ENCODE peak calls at places on chromosomes 12 and 14, in five cellular contexts. Q is lower leg skin, C is keratinocyte, N is activated B cell treated with CpG ODN at 0.5 μM for 24 hours, T is GM12865. D is an unnamed sample.
A peak's percentile ranks its signal among the peaks of the same experiment; 100 is the strongest.

GRCh38 chr14:32620724-32621123 is 291.6 kb downstream of the AKAP6 start:
- DNase-seq in Q (no peak), C (no peak), N (no peak), T (no peak), D (no peak)

GRCh38 chr12:1594045-1594294 is 411 bp downstream of the FBXL14 start:
- DNase-seq in Q (no peak), C (no peak), N (peak; percentile 72), T (peak; percentile 85), D (peak; percentile 48)

GRCh38 chr12:123164222-123164621 is 13.3 kb upstream of the PITPNM2 start:
- DNase-seq in Q (no peak), C (no peak), N (no peak), T (peak; percentile 66), D (no peak)

GRCh38 chr14:60508707-60509437 is at the start of gene SIX6:
- DNase-seq in Q (no peak), C (no peak), N (no peak), T (peak; percentile 11), D (peak; percentile 45)

GRCh38 chr14:24944800-24945199 is 105.1 kb downstream of the STXBP6 start:
- DNase-seq in Q (no peak), C (no peak), N (no peak), T (no peak), D (no peak)

GRCh38 chr12:44015333-44015941 is 179.6 kb downstream of the TMEM117 start:
- DNase-seq in Q (no peak), C (peak; percentile 30), N (no peak), T (peak; percentile 69), D (no peak)

GRCh38 chr14:99515301-99516155 is 34.3 kb downstream of the CCNK start:
- DNase-seq in Q (no peak), C (no peak), N (no peak), T (no peak), D (no peak)

GRCh38 chr12:113932411-113933196 is 33.5 kb downstream of the RBM19 start:
- DNase-seq in Q (no peak), C (no peak), N (no peak), T (no peak), D (no peak)

GRCh38 chr12:10409387-10409786 is at the start of gene KLRC4:
- DNase-seq in Q (no peak), C (no peak), N (no peak), T (no peak), D (no peak)

GRCh38 chr12:12221560-12221959 is 45.3 kb downstream of the LRP6 start:
- DNase-seq in Q (no peak), C (no peak), N (no peak), T (no peak), D (no peak)

GRCh38 chr14:24314377-24315193 is 3.3 kb downstream of the LTB4R start:
- DNase-seq in Q (no peak), C (no peak), N (no peak), T (no peak), D (no peak)

GRCh38 chr12:42666671-42667243 is 77.2 kb upstream of the PRICKLE1 start:
- DNase-seq in Q (no peak), C (peak; percentile 52), N (no peak), T (no peak), D (no peak)

GRCh38 chr12:74903522-74903921 is 306.1 kb downstream of the KCNC2 start:
- DNase-seq in Q (no peak), C (peak; percentile 0), N (no peak), T (no peak), D (no peak)

GRCh38 chr12:118011377-118011776 is 5.1 kb upstream of the RFC5 start:
- DNase-seq in Q (no peak), C (no peak), N (no peak), T (no peak), D (no peak)

GRCh38 chr12:122051231-122051876 is 27.2 kb upstream of the MLXIP start:
- DNase-seq in Q (no peak), C (no peak), N (no peak), T (no peak), D (no peak)

GRCh38 chr14:67285876-67286452 is 44.7 kb downstream of the PALS1 start:
- DNase-seq in Q (no peak), C (no peak), N (no peak), T (peak; percentile 32), D (no peak)

GRCh38 chr12:91183565-91183964 is 948 bp upstream of the DCN start:
- DNase-seq in Q (no peak), C (no peak), N (no peak), T (no peak), D (no peak)

GRCh38 chr14:95498622-95499353 is 17.7 kb downstream of the SYNE3 start:
- DNase-seq in Q (no peak), C (no peak), N (no peak), T (no peak), D (no peak)

GRCh38 chr12:106954462-106955376 is 988 bp upstream of the TMEM263 start:
- DNase-seq in Q (peak; percentile 29), C (no peak), N (peak; percentile 28), T (no peak), D (peak; percentile 11)

GRCh38 chr14:31420013-31420318 is 384 bp downstream of the HEATR5A start:
- DNase-seq in Q (no peak), C (no peak), N (peak; percentile 35), T (peak; percentile 39), D (peak; percentile 75)

GRCh38 chr14:31419179-31420012 is 954 bp downstream of the HEATR5A start:
- DNase-seq in Q (no peak), C (no peak), N (no peak), T (no peak), D (no peak)

GRCh38 chr14:31421200-31421599 is 850 bp upstream of the HEATR5A start:
- DNase-seq in Q (no peak), C (no peak), N (no peak), T (no peak), D (no peak)

GRCh38 chr14:31418440-31418839 is 1.9 kb downstream of the HEATR5A start:
- DNase-seq in Q (no peak), C (no peak), N (no peak), T (no peak), D (no peak)

DNA sequence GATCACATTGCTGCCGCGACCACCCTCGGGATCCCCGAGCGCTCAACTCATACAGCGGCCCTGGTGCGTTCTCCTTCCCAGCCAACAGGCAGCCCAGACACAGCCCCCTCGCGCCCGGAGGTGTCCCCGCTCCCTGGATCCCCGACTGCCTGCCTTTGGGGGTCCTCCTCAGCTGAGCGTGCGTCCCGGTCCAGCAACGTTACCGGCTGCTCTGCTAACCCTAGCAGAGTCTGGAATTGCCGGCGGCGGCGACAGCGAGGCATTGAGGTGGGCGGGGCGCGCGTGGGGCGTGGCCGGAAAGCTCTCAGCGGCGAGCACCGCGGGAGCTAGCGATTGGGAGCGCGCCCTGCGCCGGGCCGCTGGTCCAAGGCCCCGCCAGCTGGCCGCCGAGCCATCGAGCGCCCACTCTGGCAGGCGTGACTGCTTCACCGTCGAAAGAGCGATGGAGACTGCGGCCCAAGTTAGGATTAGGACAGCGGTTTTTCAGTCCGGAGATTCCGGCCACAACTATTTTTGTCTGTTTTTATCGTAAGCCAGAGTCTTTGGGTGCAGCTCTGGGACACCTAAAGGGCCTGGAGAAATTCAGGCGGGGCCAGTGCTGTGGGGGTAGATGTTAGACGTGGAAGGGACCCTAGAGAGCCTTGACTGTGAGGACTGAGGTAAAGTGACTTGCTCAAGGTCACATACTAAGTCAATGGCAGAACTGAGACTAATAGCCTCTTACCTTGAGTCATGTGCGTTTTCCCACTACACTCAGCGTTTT is at the start of gene HEATR5A:
- DNase-seq in Q (peak; percentile 93), C (peak; percentile 15), N (peak; percentile 95), T (peak; percentile 97), D (peak; percentile 93)
- TF ChIP-seq CTCF in Q (no peak), C (no peak), N (no peak), T (peak; percentile 19), D (peak; percentile 28)

GRCh38 chr12:39061576-39061975 is 156.2 kb upstream of the CPNE8 start:
- DNase-seq in Q (no peak), C (no peak), N (no peak), T (no peak), D (no peak)
- TF ChIP-seq CTCF in Q (no peak), C (no peak), N (no peak), T (no peak), D (no peak)

DNA sequence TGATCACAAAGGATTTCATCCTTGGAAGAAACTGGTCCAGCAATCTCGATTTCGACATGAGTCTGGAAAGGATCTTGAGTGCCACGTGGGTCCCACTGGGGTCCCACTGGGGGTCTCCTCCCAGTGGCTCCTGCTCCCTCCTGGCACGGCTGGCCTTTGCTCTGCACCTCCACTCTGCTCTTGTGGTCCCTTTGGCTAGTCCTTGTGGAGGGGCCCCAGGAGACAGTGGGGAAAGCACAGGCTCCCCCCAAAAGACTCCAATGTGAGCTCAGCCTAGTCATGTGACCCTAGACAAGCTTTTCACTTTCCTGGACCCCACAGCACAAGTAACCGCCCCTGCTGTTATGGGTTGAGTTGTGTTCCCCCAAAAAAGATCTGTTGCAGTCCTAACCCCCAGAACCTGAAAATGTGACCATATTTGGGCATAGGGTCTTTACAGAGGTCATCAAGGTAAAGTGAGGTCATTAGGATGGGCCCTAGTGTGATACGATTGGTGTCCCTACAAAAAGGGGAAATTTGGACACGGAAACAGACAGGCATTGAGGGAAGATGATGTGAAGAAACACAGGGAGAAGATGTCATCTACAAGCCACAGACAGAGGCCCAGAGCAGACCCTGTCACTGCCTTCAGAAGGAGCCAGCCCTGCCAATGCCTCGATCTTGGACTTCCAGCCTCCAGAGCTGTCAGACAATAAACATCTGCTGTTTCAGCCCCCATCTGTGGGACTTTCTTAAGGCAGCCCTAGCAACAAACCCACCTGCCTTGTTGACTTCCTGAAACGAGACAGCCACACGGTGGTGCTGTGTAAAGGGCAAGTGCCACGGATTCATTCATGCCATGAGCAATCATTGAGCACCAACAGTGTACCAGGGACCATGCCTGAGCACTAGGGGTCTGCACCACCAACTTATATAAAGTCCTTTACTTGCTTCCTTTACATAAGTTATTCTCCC is 23.8 kb upstream of the PPP2R5C start:
- DNase-seq in Q (no peak), C (no peak), N (no peak), T (peak; percentile 26), D (no peak)
- TF ChIP-seq CTCF in Q (no peak), C (peak; percentile 42), N (no peak), T (peak; percentile 31), D (no peak)

DNA sequence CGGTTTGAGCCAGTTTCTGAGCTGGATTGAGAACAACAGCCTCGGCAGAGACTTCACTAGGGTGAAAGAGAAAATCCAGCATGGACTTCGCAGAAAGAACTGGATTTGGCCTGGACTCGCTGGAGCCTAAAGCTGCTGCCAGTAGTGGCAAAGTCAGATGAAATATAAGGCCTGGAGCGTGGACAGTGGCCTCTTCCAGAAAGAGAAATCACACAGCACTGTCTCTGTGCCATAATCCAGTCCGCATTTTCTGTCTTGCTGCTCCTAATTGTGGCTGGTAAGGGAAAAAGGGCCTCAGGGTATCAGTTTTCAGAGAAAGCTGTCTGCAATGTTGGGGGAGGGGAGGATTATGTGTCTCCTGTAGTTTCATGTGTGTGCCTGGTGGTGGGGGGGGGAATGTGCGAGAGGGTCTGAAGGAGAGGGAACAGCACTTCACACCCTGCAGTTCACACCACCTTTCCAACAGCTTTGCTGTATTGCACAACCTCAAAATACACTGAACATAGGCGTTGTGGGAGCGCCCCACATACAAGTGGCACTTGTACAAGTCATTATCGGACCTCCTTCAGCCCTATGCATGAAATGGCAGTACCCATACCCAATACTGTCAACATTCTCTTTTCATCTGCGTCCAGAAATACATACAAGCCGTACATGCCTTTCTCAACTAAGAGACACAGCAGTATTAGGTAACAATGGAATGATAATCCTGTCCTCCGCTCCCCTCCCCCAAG is 107.6 kb upstream of the ATF7IP start:
- DNase-seq in Q (peak; percentile 98), C (peak; percentile 93), N (no peak), T (peak; percentile 94), D (peak; percentile 75)
- TF ChIP-seq CTCF in Q (no peak), C (no peak), N (no peak), T (no peak), D (no peak)

D was measured in progenitor cell of endocrine pancreas.